ENCODE peak calls at places on chromosomes 2 and 18, in six cellular contexts. One of them, this sample, is unnamed.

GRCh38 chr2:218276986-218277755 is 6.9 kb downstream of the PNKD start:
- DNase-seq in IMR-90: no peak
- DNase-seq in CD8-positive, alpha-beta memory T cell: no peak
- DNase-seq in osteocyte: no peak
- DNase-seq in SK-N-DZ: no peak
- DNase-seq in stimulated activated CD8-positive, alpha-beta memory T cell treated with anti-CD3 and anti-CD28 coated beads, Interleukin-15, amount 100 ng/mL, for 48 hours: no peak
- DNase-seq in this sample: no peak

GRCh38 chr2:134399096-134399495 is 145.2 kb downstream of the MGAT5 start:
- DNase-seq in IMR-90: no peak
- DNase-seq in CD8-positive, alpha-beta memory T cell: no peak
- DNase-seq in osteocyte: no peak
- DNase-seq in SK-N-DZ: no peak
- DNase-seq in stimulated activated CD8-positive, alpha-beta memory T cell treated with anti-CD3 and anti-CD28 coated beads, Interleukin-15, amount 100 ng/mL, for 48 hours: no peak
- DNase-seq in this sample: no peak

GRCh38 chr18:38940475-38940862 is 1374.9 kb upstream of the CELF4 start:
- DNase-seq in IMR-90: no peak
- DNase-seq in CD8-positive, alpha-beta memory T cell: no peak
- DNase-seq in osteocyte: no peak
- DNase-seq in SK-N-DZ: no peak
- DNase-seq in stimulated activated CD8-positive, alpha-beta memory T cell treated with anti-CD3 and anti-CD28 coated beads, Interleukin-15, amount 100 ng/mL, for 48 hours: no peak
- DNase-seq in this sample: no peak

GRCh38 chr2:71545572-71546274 is 92.4 kb downstream of the DYSF start:
- DNase-seq in IMR-90: peak
- DNase-seq in CD8-positive, alpha-beta memory T cell: peak
- DNase-seq in osteocyte: no peak
- DNase-seq in SK-N-DZ: peak
- DNase-seq in stimulated activated CD8-positive, alpha-beta memory T cell treated with anti-CD3 and anti-CD28 coated beads, Interleukin-15, amount 100 ng/mL, for 48 hours: peak
- DNase-seq in this sample: peak

GRCh38 chr18:44816449-44816848 is 135.8 kb downstream of the SETBP1 start:
- DNase-seq in IMR-90: no peak
- DNase-seq in CD8-positive, alpha-beta memory T cell: no peak
- DNase-seq in osteocyte: no peak
- DNase-seq in SK-N-DZ: no peak
- DNase-seq in stimulated activated CD8-positive, alpha-beta memory T cell treated with anti-CD3 and anti-CD28 coated beads, Interleukin-15, amount 100 ng/mL, for 48 hours: no peak
- DNase-seq in this sample: no peak

GRCh38 chr2:207133862-207134519 is 31.8 kb downstream of the KLF7 start:
- DNase-seq in IMR-90: peak
- DNase-seq in CD8-positive, alpha-beta memory T cell: no peak
- DNase-seq in osteocyte: no peak
- DNase-seq in SK-N-DZ: no peak
- DNase-seq in stimulated activated CD8-positive, alpha-beta memory T cell treated with anti-CD3 and anti-CD28 coated beads, Interleukin-15, amount 100 ng/mL, for 48 hours: no peak
- DNase-seq in this sample: no peak

GRCh38 chr2:226721541-226721940 is 78.1 kb downstream of the IRS1 start:
- DNase-seq in IMR-90: peak
- DNase-seq in CD8-positive, alpha-beta memory T cell: no peak
- DNase-seq in osteocyte: no peak
- DNase-seq in SK-N-DZ: peak
- DNase-seq in stimulated activated CD8-positive, alpha-beta memory T cell treated with anti-CD3 and anti-CD28 coated beads, Interleukin-15, amount 100 ng/mL, for 48 hours: no peak
- DNase-seq in this sample: no peak

GRCh38 chr2:25912851-25913695 is 34.8 kb upstream of the ASXL2 start:
- DNase-seq in IMR-90: peak
- DNase-seq in CD8-positive, alpha-beta memory T cell: no peak
- DNase-seq in osteocyte: no peak
- DNase-seq in SK-N-DZ: peak
- DNase-seq in stimulated activated CD8-positive, alpha-beta memory T cell treated with anti-CD3 and anti-CD28 coated beads, Interleukin-15, amount 100 ng/mL, for 48 hours: no peak
- DNase-seq in this sample: no peak

GRCh38 chr2:36352711-36353110 is 2.9 kb upstream of the CRIM1 start:
- DNase-seq in IMR-90: peak
- DNase-seq in CD8-positive, alpha-beta memory T cell: no peak
- DNase-seq in osteocyte: no peak
- DNase-seq in SK-N-DZ: no peak
- DNase-seq in stimulated activated CD8-positive, alpha-beta memory T cell treated with anti-CD3 and anti-CD28 coated beads, Interleukin-15, amount 100 ng/mL, for 48 hours: no peak
- DNase-seq in this sample: no peak

GRCh38 chr2:27191107-27191829 is 20.6 kb upstream of the ATRAID start:
- DNase-seq in IMR-90: peak
- DNase-seq in CD8-positive, alpha-beta memory T cell: no peak
- DNase-seq in osteocyte: no peak
- DNase-seq in SK-N-DZ: peak
- DNase-seq in stimulated activated CD8-positive, alpha-beta memory T cell treated with anti-CD3 and anti-CD28 coated beads, Interleukin-15, amount 100 ng/mL, for 48 hours: no peak
- DNase-seq in this sample: peak

GRCh38 chr2:37191747-37192146 is 3.3 kb upstream of the SULT6B1 start:
- DNase-seq in IMR-90: no peak
- DNase-seq in CD8-positive, alpha-beta memory T cell: no peak
- DNase-seq in osteocyte: no peak
- DNase-seq in SK-N-DZ: no peak
- DNase-seq in stimulated activated CD8-positive, alpha-beta memory T cell treated with anti-CD3 and anti-CD28 coated beads, Interleukin-15, amount 100 ng/mL, for 48 hours: no peak
- DNase-seq in this sample: no peak

GRCh38 chr18:25348361-25349130 is 3.4 kb downstream of the ZNF521 start:
- DNase-seq in IMR-90: no peak
- DNase-seq in CD8-positive, alpha-beta memory T cell: no peak
- DNase-seq in osteocyte: no peak
- DNase-seq in SK-N-DZ: no peak
- DNase-seq in stimulated activated CD8-positive, alpha-beta memory T cell treated with anti-CD3 and anti-CD28 coated beads, Interleukin-15, amount 100 ng/mL, for 48 hours: no peak
- DNase-seq in this sample: no peak

GRCh38 chr2:70711191-70711590 is 56.8 kb downstream of the ADD2 start:
- DNase-seq in IMR-90: no peak
- DNase-seq in CD8-positive, alpha-beta memory T cell: no peak
- DNase-seq in osteocyte: no peak
- DNase-seq in SK-N-DZ: no peak
- DNase-seq in stimulated activated CD8-positive, alpha-beta memory T cell treated with anti-CD3 and anti-CD28 coated beads, Interleukin-15, amount 100 ng/mL, for 48 hours: no peak
- DNase-seq in this sample: no peak

GRCh38 chr2:170932166-170932565 is 3.1 kb downstream of the GORASP2 start:
- DNase-seq in IMR-90: no peak
- DNase-seq in CD8-positive, alpha-beta memory T cell: no peak
- DNase-seq in osteocyte: no peak
- DNase-seq in SK-N-DZ: no peak
- DNase-seq in stimulated activated CD8-positive, alpha-beta memory T cell treated with anti-CD3 and anti-CD28 coated beads, Interleukin-15, amount 100 ng/mL, for 48 hours: no peak
- DNase-seq in this sample: no peak

GRCh38 chr2:113976277-113976928 is 86.5 kb downstream of the ACTR3 start:
- DNase-seq in IMR-90: no peak
- DNase-seq in CD8-positive, alpha-beta memory T cell: no peak
- DNase-seq in osteocyte: no peak
- DNase-seq in SK-N-DZ: no peak
- DNase-seq in stimulated activated CD8-positive, alpha-beta memory T cell treated with anti-CD3 and anti-CD28 coated beads, Interleukin-15, amount 100 ng/mL, for 48 hours: no peak
- DNase-seq in this sample: no peak

GRCh38 chr18:22065311-22065710 is 104.1 kb upstream of the GATA6 start:
- DNase-seq in IMR-90: no peak
- DNase-seq in CD8-positive, alpha-beta memory T cell: no peak
- DNase-seq in osteocyte: no peak
- DNase-seq in SK-N-DZ: no peak
- DNase-seq in stimulated activated CD8-positive, alpha-beta memory T cell treated with anti-CD3 and anti-CD28 coated beads, Interleukin-15, amount 100 ng/mL, for 48 hours: no peak
- DNase-seq in this sample: peak

GRCh38 chr2:36403675-36404230 is 48.2 kb downstream of the CRIM1 start:
- DNase-seq in IMR-90: peak
- DNase-seq in CD8-positive, alpha-beta memory T cell: no peak
- DNase-seq in osteocyte: no peak
- DNase-seq in SK-N-DZ: no peak
- DNase-seq in stimulated activated CD8-positive, alpha-beta memory T cell treated with anti-CD3 and anti-CD28 coated beads, Interleukin-15, amount 100 ng/mL, for 48 hours: no peak
- DNase-seq in this sample: no peak

GRCh38 chr2:37985333-37985732 is 60.2 kb downstream of the RMDN2 start:
- DNase-seq in IMR-90: peak
- DNase-seq in CD8-positive, alpha-beta memory T cell: no peak
- DNase-seq in osteocyte: no peak
- DNase-seq in SK-N-DZ: no peak
- DNase-seq in stimulated activated CD8-positive, alpha-beta memory T cell treated with anti-CD3 and anti-CD28 coated beads, Interleukin-15, amount 100 ng/mL, for 48 hours: no peak
- DNase-seq in this sample: no peak

GRCh38 chr2:174654429-174654941 is 56.9 kb upstream of the WIPF1 start:
- DNase-seq in IMR-90: peak
- DNase-seq in CD8-positive, alpha-beta memory T cell: no peak
- DNase-seq in osteocyte: no peak
- DNase-seq in SK-N-DZ: no peak
- DNase-seq in stimulated activated CD8-positive, alpha-beta memory T cell treated with anti-CD3 and anti-CD28 coated beads, Interleukin-15, amount 100 ng/mL, for 48 hours: no peak
- DNase-seq in this sample: no peak

GRCh38 chr2:8162602-8163001 is 519.3 kb upstream of the ID2 start:
- DNase-seq in IMR-90: no peak
- DNase-seq in CD8-positive, alpha-beta memory T cell: no peak
- DNase-seq in osteocyte: no peak
- DNase-seq in SK-N-DZ: no peak
- DNase-seq in stimulated activated CD8-positive, alpha-beta memory T cell treated with anti-CD3 and anti-CD28 coated beads, Interleukin-15, amount 100 ng/mL, for 48 hours: no peak
- DNase-seq in this sample: no peak

GRCh38 chr2:170177950-170178781 is at the start of gene MYO3B:
- DNase-seq in IMR-90: peak
- DNase-seq in CD8-positive, alpha-beta memory T cell: no peak
- DNase-seq in osteocyte: no peak
- DNase-seq in SK-N-DZ: no peak
- DNase-seq in stimulated activated CD8-positive, alpha-beta memory T cell treated with anti-CD3 and anti-CD28 coated beads, Interleukin-15, amount 100 ng/mL, for 48 hours: no peak
- DNase-seq in this sample: no peak

GRCh38 chr2:191218292-191218898 is 26.8 kb upstream of the MYO1B start:
- DNase-seq in IMR-90: peak
- DNase-seq in CD8-positive, alpha-beta memory T cell: peak
- DNase-seq in osteocyte: no peak
- DNase-seq in SK-N-DZ: peak
- DNase-seq in stimulated activated CD8-positive, alpha-beta memory T cell treated with anti-CD3 and anti-CD28 coated beads, Interleukin-15, amount 100 ng/mL, for 48 hours: no peak
- DNase-seq in this sample: peak

GRCh38 chr18:34153711-34154110 is 71.0 kb downstream of the NOL4 start:
- DNase-seq in IMR-90: peak
- DNase-seq in CD8-positive, alpha-beta memory T cell: no peak
- DNase-seq in osteocyte: no peak
- DNase-seq in SK-N-DZ: no peak
- DNase-seq in stimulated activated CD8-positive, alpha-beta memory T cell treated with anti-CD3 and anti-CD28 coated beads, Interleukin-15, amount 100 ng/mL, for 48 hours: no peak
- DNase-seq in this sample: no peak

GRCh38 chr18:63255435-63255834 is 64.1 kb downstream of the BCL2 start:
- DNase-seq in IMR-90: no peak
- DNase-seq in CD8-positive, alpha-beta memory T cell: no peak
- DNase-seq in osteocyte: no peak
- DNase-seq in SK-N-DZ: no peak
- DNase-seq in stimulated activated CD8-positive, alpha-beta memory T cell treated with anti-CD3 and anti-CD28 coated beads, Interleukin-15, amount 100 ng/mL, for 48 hours: no peak
- DNase-seq in this sample: no peak

GRCh38 chr18:22609642-22610041 is 191.9 kb upstream of the CTAGE1 start:
- DNase-seq in IMR-90: peak
- DNase-seq in CD8-positive, alpha-beta memory T cell: no peak
- DNase-seq in osteocyte: no peak
- DNase-seq in SK-N-DZ: no peak
- DNase-seq in stimulated activated CD8-positive, alpha-beta memory T cell treated with anti-CD3 and anti-CD28 coated beads, Interleukin-15, amount 100 ng/mL, for 48 hours: no peak
- DNase-seq in this sample: peak

GRCh38 chr2:25056391-25056821 is 14.5 kb downstream of the EFR3B start:
- DNase-seq in IMR-90: no peak
- DNase-seq in CD8-positive, alpha-beta memory T cell: no peak
- DNase-seq in osteocyte: no peak
- DNase-seq in SK-N-DZ: no peak
- DNase-seq in stimulated activated CD8-positive, alpha-beta memory T cell treated with anti-CD3 and anti-CD28 coated beads, Interleukin-15, amount 100 ng/mL, for 48 hours: no peak
- DNase-seq in this sample: no peak

GRCh38 chr2:215654177-215654850 is 218.4 kb upstream of the FN1 start:
- DNase-seq in IMR-90: peak
- DNase-seq in CD8-positive, alpha-beta memory T cell: no peak
- DNase-seq in osteocyte: no peak
- DNase-seq in SK-N-DZ: no peak
- DNase-seq in stimulated activated CD8-positive, alpha-beta memory T cell treated with anti-CD3 and anti-CD28 coated beads, Interleukin-15, amount 100 ng/mL, for 48 hours: no peak
- DNase-seq in this sample: no peak

GRCh38 chr2:85706604-85707296 is 12.6 kb downstream of the GNLY start:
- DNase-seq in IMR-90: no peak
- DNase-seq in CD8-positive, alpha-beta memory T cell: no peak
- DNase-seq in osteocyte: no peak
- DNase-seq in SK-N-DZ: no peak
- DNase-seq in stimulated activated CD8-positive, alpha-beta memory T cell treated with anti-CD3 and anti-CD28 coated beads, Interleukin-15, amount 100 ng/mL, for 48 hours: no peak
- DNase-seq in this sample: no peak

GRCh38 chr2:12884713-12885282 is 168.1 kb downstream of the TRIB2 start:
- DNase-seq in IMR-90: peak
- DNase-seq in CD8-positive, alpha-beta memory T cell: no peak
- DNase-seq in osteocyte: no peak
- DNase-seq in SK-N-DZ: no peak
- DNase-seq in stimulated activated CD8-positive, alpha-beta memory T cell treated with anti-CD3 and anti-CD28 coated beads, Interleukin-15, amount 100 ng/mL, for 48 hours: no peak
- DNase-seq in this sample: no peak

GRCh38 chr2:231037731-231038482 is 584 bp downstream of the C2orf72 start:
- DNase-seq in IMR-90: no peak
- DNase-seq in CD8-positive, alpha-beta memory T cell: no peak
- DNase-seq in osteocyte: no peak
- DNase-seq in SK-N-DZ: no peak
- DNase-seq in stimulated activated CD8-positive, alpha-beta memory T cell treated with anti-CD3 and anti-CD28 coated beads, Interleukin-15, amount 100 ng/mL, for 48 hours: no peak
- DNase-seq in this sample: no peak

GRCh38 chr2:28268386-28268785 is 124.3 kb upstream of the FOSL2 start:
- DNase-seq in IMR-90: no peak
- DNase-seq in CD8-positive, alpha-beta memory T cell: no peak
- DNase-seq in osteocyte: no peak
- DNase-seq in SK-N-DZ: no peak
- DNase-seq in stimulated activated CD8-positive, alpha-beta memory T cell treated with anti-CD3 and anti-CD28 coated beads, Interleukin-15, amount 100 ng/mL, for 48 hours: no peak
- DNase-seq in this sample: no peak

GRCh38 chr18:74146756-74147155 is 878 bp downstream of the FBXO15 start:
- DNase-seq in IMR-90: peak
- DNase-seq in CD8-positive, alpha-beta memory T cell: no peak
- DNase-seq in osteocyte: no peak
- DNase-seq in SK-N-DZ: no peak
- DNase-seq in stimulated activated CD8-positive, alpha-beta memory T cell treated with anti-CD3 and anti-CD28 coated beads, Interleukin-15, amount 100 ng/mL, for 48 hours: no peak
- DNase-seq in this sample: no peak